ENCODE peak calls at places on chromosome 20, in seven cellular contexts. H, P, V, A, W, R and N are unnamed samples.

GRCh38 chr20:31602779-31603441 is 2.2 kb upstream of the ID1 start:
- DNase-seq in A (no peak), P (peak; percentile 88), H (no peak), R (no peak), W (no peak), V (no peak), N (peak; percentile 75)

GRCh38 chr20:8507231-8507630 is 375.2 kb downstream of the PLCB1 start:
- DNase-seq in H (no peak), V (no peak), P (no peak), R (no peak), A (no peak), W (no peak), N (no peak)

GRCh38 chr20:51412991-51413471 is 129.5 kb downstream of the NFATC2 start:
- DNase-seq in H (no peak), P (no peak), V (no peak), A (no peak), W (no peak), R (peak; percentile 73), N (peak; percentile 51)

GRCh38 chr20:48772183-48772976 is 55.4 kb downstream of the PREX1 start:
- DNase-seq in P (no peak), H (no peak), R (no peak), W (no peak), V (no peak), A (no peak), N (no peak)

GRCh38 chr20:2585811-2586210 is 49.4 kb downstream of the TMC2 start:
- DNase-seq in P (peak; percentile 81), H (no peak), R (no peak), V (no peak), W (peak; percentile 19), A (no peak), N (peak; percentile 29)

GRCh38 chr20:38631155-38632022 is 29.8 kb downstream of the ARHGAP40 start:
- DNase-seq in V (no peak), R (no peak), H (no peak), A (no peak), W (no peak), P (peak; percentile 72), N (no peak)

GRCh38 chr20:59010995-59011873 is 4.2 kb upstream of the CTSZ start:
- DNase-seq in W (peak; percentile 86), P (peak; percentile 89), H (no peak), A (no peak), V (peak; percentile 62), R (no peak), N (peak; percentile 96)

GRCh38 chr20:47315339-47315662 is 41.2 kb downstream of the ZMYND8 start:
- DNase-seq in A (no peak), W (no peak), P (peak; percentile 57), R (no peak), V (no peak), H (no peak), N (peak; percentile 47)

GRCh38 chr20:50506270-50506579 is 4.0 kb upstream of the PTPN1 start:
- DNase-seq in W (no peak), R (no peak), P (no peak), V (no peak), A (no peak), H (no peak), N (no peak)

GRCh38 chr20:25867776-25868649 is 171.4 kb upstream of the ZNF337 start:
- DNase-seq in W (no peak), A (peak; percentile 33), R (peak; percentile 6), P (peak; percentile 76), V (peak; percentile 67), H (no peak), N (peak; percentile 64)

GRCh38 chr20:44129996-44130718 is 56.8 kb downstream of the JPH2 start:
- DNase-seq in V (no peak), R (no peak), A (no peak), P (no peak), H (no peak), W (no peak), N (peak; percentile 46)

GRCh38 chr20:896626-897025 is 19.5 kb downstream of the ANGPT4 start:
- DNase-seq in V (no peak), R (no peak), P (no peak), H (no peak), A (no peak), W (no peak), N (no peak)

GRCh38 chr20:35120012-35120701 is 27.0 kb downstream of the EDEM2 start:
- DNase-seq in R (no peak), V (no peak), H (no peak), W (no peak), A (no peak), P (peak; percentile 92), N (no peak)

GRCh38 chr20:37315293-37316110 is 26.0 kb downstream of the MANBAL start:
- DNase-seq in A (no peak), R (no peak), W (no peak), H (no peak), V (peak; percentile 70), P (peak; percentile 88), N (peak; percentile 87)

GRCh38 chr20:40689100-40689942 is at the start of gene MAFB:
- DNase-seq in V (peak; percentile 95), P (peak; percentile 96), R (peak; percentile 80), A (no peak), H (peak; percentile 22), W (peak; percentile 33), N (peak; percentile 89)

GRCh38 chr20:62069741-62070216 is 4.1 kb upstream of the TAF4 start:
- DNase-seq in P (peak; percentile 58), W (peak; percentile 84), A (no peak), H (no peak), R (no peak), V (no peak), N (peak; percentile 73)

GRCh38 chr20:55538261-55538908 is 466.9 kb downstream of the CBLN4 start:
- DNase-seq in R (no peak), W (no peak), A (no peak), V (no peak), P (peak; percentile 0), H (no peak), N (no peak)

GRCh38 chr20:50379049-50379990 is 130.9 kb upstream of the PTPN1 start:
- DNase-seq in H (no peak), V (peak; percentile 91), P (peak; percentile 81), R (no peak), W (no peak), A (no peak), N (peak; percentile 95)